ENCODE peak calls at places on chromosomes 1 and 21, in four cellular contexts. B is brain microvascular endothelial cell, M is fibroblast of lung, I is coronary artery. U is an unnamed sample.

GRCh38 chr1:223216482-223217205 is 73.6 kb upstream of the TLR5 start:
- DNase-seq in B (no peak), M (no peak), I (peak), U (no peak)

GRCh38 chr1:51282605-51283004 is 46.5 kb downstream of the RNF11 start:
- DNase-seq in B (no peak), M (no peak), I (no peak), U (no peak)

GRCh38 chr1:26289158-26290059 is 9.5 kb downstream of the SH3BGRL3 start:
- DNase-seq in B (no peak), M (no peak), I (no peak), U (no peak)

GRCh38 chr1:54816951-54817350 is 15.8 kb upstream of the TTC22 start:
- DNase-seq in B (no peak), M (no peak), I (no peak), U (no peak)

GRCh38 chr1:235675152-235675890 is 25.7 kb upstream of the GNG4 start:
- DNase-seq in B (no peak), M (peak), I (no peak), U (no peak)

GRCh38 chr21:42361286-42361685 is 5.0 kb downstream of the TFF1 start:
- DNase-seq in B (no peak), M (no peak), I (no peak), U (no peak)

GRCh38 chr1:12528021-12528852 is 89.8 kb downstream of the DHRS3 start:
- DNase-seq in B (peak), M (peak), I (peak), U (no peak)

GRCh38 chr1:151158311-151158710 is 1.9 kb downstream of the TNFAIP8L2 start:
- DNase-seq in B (no peak), M (no peak), I (no peak), U (no peak)

GRCh38 chr1:54743827-54744226 is 20.5 kb downstream of the PARS2 start:
- DNase-seq in B (no peak), M (no peak), I (no peak), U (no peak)

GRCh38 chr1:232953176-232953524 is 2.7 kb downstream of the NTPCR start:
- DNase-seq in B (no peak), M (no peak), I (no peak), U (no peak)

GRCh38 chr1:232951605-232952004 is 1.2 kb downstream of the NTPCR start:
- DNase-seq in B (no peak), M (no peak), I (no peak), U (no peak)

GRCh38 chr1:232950919-232951579 is 638 bp downstream of the NTPCR start:
- DNase-seq in B (peak), M (no peak), I (no peak), U (no peak)

GRCh38 chr1:232954594-232955365 is 4.4 kb downstream of the NTPCR start:
- DNase-seq in B (peak), M (no peak), I (no peak), U (no peak)

GRCh38 chr1:232952514-232953175 is 2.2 kb downstream of the NTPCR start:
- DNase-seq in B (peak), M (peak), I (no peak), U (no peak)
- H3K4me3 ChIP-seq in B (no peak), M (no peak), I (no peak), U (no peak)

DNA sequence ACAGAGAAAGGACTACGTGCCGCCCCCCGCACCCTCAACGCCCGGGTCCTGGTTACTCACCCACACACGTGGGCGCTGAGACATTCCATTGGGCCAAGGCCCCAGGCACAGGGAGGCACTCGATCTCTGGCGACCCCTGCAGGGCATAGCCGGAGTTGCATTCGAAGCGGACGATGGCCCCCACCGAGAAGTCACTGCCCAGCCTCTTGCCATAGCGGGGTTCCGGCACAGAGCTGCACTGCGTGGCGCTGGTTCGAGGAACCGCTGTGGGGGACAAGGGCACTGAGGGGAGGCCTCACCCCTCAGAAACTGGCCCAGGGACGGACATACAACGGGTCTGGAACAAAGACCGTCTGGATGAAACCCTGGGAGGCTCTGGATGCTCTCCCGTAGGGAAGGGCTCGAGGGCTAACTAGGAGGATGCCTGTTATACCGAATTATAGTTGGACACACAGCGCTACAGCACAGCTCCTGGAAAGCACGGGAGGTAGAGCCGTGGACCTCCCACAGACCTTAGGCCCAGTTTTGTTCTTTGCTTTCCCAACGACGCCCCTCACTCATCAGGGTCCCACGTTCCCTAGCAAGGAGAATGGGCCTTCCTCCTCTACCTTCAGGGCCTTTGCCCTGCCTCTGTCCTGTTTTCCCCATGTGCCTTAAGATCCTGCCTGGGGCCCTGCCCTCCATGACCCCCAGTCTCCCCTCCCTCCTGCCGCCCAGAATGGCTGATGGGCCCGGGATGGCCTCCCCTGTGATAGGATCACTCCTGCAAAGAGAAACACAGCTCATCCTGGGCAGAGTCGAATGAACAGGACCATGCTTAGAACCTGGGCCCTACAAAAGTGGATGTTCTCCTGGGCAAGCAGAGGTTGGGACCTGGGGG is 152.8 kb downstream of the ZSCAN20 start:
- DNase-seq in B (no peak), M (no peak), I (peak), U (no peak)
- TF ChIP-seq CTCF in B (peak), M (peak), I (no peak), U (peak)

GRCh38 chr1:27413004-27413403 is 20.6 kb downstream of the GPR3 start:
- DNase-seq in B (no peak), M (no peak), I (no peak), U (no peak)
- H3K4me3 ChIP-seq in B (no peak), M (no peak), I (no peak), U (no peak)

GRCh38 chr1:72433591-72433990 is 151.3 kb upstream of the NEGR1 start:
- DNase-seq in B (no peak), M (no peak), I (no peak), U (no peak)
- TF ChIP-seq CTCF in B (no peak), M (no peak), I (no peak), U (no peak)

DNA sequence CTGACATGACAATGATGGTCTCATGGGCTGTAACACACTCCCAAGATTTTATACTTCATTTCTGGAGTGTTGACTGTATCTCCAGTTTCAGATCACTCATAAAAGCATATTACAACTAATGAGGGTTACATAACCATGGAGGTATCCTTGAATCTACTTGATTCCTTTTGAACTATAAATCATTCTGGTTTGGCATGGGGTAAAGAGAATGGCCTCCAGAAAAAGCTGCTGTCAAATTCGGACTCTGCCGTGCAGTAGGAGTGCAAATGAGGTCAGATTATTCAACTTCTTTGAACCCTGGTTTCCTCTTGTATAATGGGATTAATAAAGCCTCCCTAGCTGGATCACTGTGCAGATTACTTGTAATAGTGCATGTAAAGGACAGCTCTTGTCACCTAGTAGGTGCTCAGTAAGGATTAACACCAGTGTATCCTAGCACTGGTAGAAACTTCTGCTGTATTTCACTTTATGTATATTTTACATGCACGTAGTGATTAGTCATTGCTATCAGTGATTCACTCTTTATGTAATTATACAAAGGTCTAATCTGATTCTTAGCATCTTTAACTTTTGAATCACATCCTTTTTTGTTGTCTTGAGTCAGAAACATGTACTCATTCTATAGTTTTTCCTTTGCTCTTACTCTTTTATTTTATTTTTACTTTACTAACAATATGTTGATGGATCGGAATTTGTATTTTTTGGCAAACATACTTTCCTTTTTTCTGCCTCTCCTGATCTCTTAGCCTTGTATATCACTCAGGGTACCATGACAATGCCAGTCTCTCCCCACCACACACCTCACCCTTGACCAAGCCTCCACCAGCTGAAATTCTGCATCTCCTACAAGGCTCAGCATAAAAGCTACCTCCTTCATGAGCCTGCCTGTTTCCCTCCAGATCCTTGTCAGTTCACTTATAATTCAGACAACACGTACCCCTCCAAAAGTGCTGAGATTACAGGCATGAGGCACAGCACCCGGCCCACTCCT is 3.2 kb downstream of the LRRC8C start:
- DNase-seq in B (no peak), M (peak), I (no peak), U (peak)
- H3K4me3 ChIP-seq in B (peak), M (peak), I (no peak), U (peak)

GRCh38 chr1:65020774-65021173 is 54.4 kb upstream of the JAK1 start:
- DNase-seq in B (no peak), M (peak), I (no peak), U (no peak)
- TF ChIP-seq CTCF in B (peak), M (peak), I (no peak), U (peak)

DNA sequence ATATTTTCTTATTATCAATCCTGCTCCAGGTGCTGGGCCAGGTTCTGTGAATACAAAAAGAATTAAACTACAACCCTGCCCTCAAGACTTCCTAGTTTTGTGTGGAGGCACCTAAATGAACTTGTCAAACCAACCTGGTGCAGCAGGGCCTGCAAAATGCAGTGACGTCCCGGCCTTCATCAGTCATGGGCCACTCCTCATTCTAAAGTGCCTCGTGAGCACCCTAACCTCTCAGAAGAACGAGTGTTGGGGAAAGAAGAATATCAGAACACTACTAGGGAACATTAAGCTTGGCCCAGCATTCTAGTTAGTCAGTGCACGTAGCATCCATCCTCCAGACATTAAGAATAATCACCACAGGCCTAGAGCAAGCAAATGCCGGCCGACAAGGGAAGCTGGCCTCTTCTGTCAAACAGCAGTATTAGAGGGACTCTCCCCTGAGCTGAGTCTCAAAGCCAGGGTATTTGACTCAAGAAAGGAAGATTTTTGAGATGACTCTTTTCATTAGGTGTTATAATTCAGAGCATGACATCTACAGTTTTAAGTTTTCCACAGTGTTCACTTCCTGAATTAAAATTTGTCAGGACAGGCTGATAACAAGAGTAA is 137.9 kb downstream of the SLC45A1 start:
- DNase-seq in B (no peak), M (no peak), I (no peak), U (no peak)
- H3K4me3 ChIP-seq in B (no peak), M (no peak), I (no peak), U (no peak)